ENCODE peak calls at places on chromosomes 6 and 20, in six cellular contexts. P is endothelial cell, H is GM03348, Q is ACHN, C is spleen, D is left cardiac atrium. A is an unnamed sample.

GRCh38 chr6:105648276-105648675 is 245.4 kb upstream of the PREP start:
- DNase-seq in Q (no peak), C (no peak), H (no peak), D (no peak), P (no peak), A (no peak)

GRCh38 chr6:135048915-135049314 is 5.7 kb downstream of the HBS1L start:
- DNase-seq in H (no peak), P (no peak), C (no peak), Q (no peak), D (no peak), A (no peak)

GRCh38 chr20:62088258-62089127 is 22.8 kb upstream of the TAF4 start:
- DNase-seq in P (no peak), C (peak; percentile 9), H (peak; percentile 44), D (no peak), Q (peak; percentile 25), A (no peak)

GRCh38 chr20:62469352-62469751 is 6.4 kb downstream of the GATA5 start:
- DNase-seq in H (no peak), P (no peak), C (no peak), D (no peak), Q (no peak), A (no peak)

GRCh38 chr6:126054258-126054702 is 67.9 kb downstream of the TRMT11 start:
- DNase-seq in H (no peak), Q (no peak), D (no peak), P (no peak), C (no peak), A (no peak)

GRCh38 chr20:44211177-44212039 is 837 bp upstream of the OSER1 start:
- DNase-seq in H (peak; percentile 46), C (peak; percentile 80), P (no peak), Q (no peak), D (no peak), A (no peak)

GRCh38 chr6:99613705-99614429 is 7.2 kb downstream of the PRDM13 start:
- DNase-seq in H (no peak), Q (no peak), P (no peak), D (no peak), C (no peak), A (no peak)

GRCh38 chr6:149563203-149563927 is 2.8 kb upstream of the GINM1 start:
- DNase-seq in H (peak; percentile 85), D (no peak), C (no peak), Q (peak; percentile 25), P (no peak), A (no peak)

GRCh38 chr6:157912326-157912725 is 69.3 kb upstream of the SYNJ2 start:
- DNase-seq in H (peak; percentile 90), P (no peak), D (no peak), Q (no peak), C (no peak), A (no peak)

GRCh38 chr6:4017847-4018193 is 61.1 kb downstream of the FAM217A start:
- DNase-seq in P (no peak), Q (peak; percentile 40), C (no peak), H (peak; percentile 27), D (no peak), A (no peak)

GRCh38 chr20:39553120-39553519 is 591.0 kb downstream of the DHX35 start:
- DNase-seq in D (no peak), P (no peak), Q (no peak), C (no peak), H (no peak), A (no peak)

GRCh38 chr20:14148042-14148441 is 152.7 kb downstream of the MACROD2 start:
- DNase-seq in C (no peak), Q (no peak), P (no peak), D (no peak), H (no peak), A (no peak)

GRCh38 chr20:20211988-20212518 is 155.9 kb upstream of the INSM1 start:
- DNase-seq in D (no peak), P (no peak), C (no peak), Q (no peak), H (no peak), A (no peak)

GRCh38 chr6:33894438-33894837 is 90.6 kb upstream of the MLN start:
- DNase-seq in P (no peak), C (no peak), Q (no peak), H (peak; percentile 54), D (no peak), A (no peak)

GRCh38 chr20:20227013-20227571 is 140.8 kb upstream of the INSM1 start:
- DNase-seq in Q (no peak), H (no peak), D (no peak), P (no peak), C (no peak), A (no peak)

GRCh38 chr20:38810926-38811325 is 5.4 kb downstream of the PPP1R16B start:
- DNase-seq in Q (no peak), P (no peak), H (no peak), D (no peak), C (no peak), A (no peak)

GRCh38 chr6:68958327-68958726 is 323.2 kb downstream of the ADGRB3 start:
- DNase-seq in D (no peak), H (peak; percentile 3), C (no peak), P (no peak), Q (no peak), A (no peak)

GRCh38 chr20:31869942-31870702 is at the start of the genes DUSP15 and TTLL9:
- DNase-seq in P (peak; percentile 52), Q (peak; percentile 12), D (peak; percentile 63), H (peak; percentile 52), C (peak; percentile 82), A (no peak)

GRCh38 chr20:31833130-31833930 is 12.1 kb downstream of the FOXS1 start:
- DNase-seq in D (peak; percentile 68), H (peak; percentile 72), P (peak; percentile 94), C (peak; percentile 85), Q (peak; percentile 57), A (no peak)

GRCh38 chr20:53243152-53243551 is 271.0 kb downstream of the TSHZ2 start:
- DNase-seq in D (no peak), Q (no peak), H (no peak), C (no peak), P (no peak), A (no peak)